ENCODE peak calls at places on chromosomes 13 and 19, in seven cellular contexts. B is neuronal stem cell, U is IMR-90, C is trophoblast cell, E is H9, J is H1, P is mesenchymal stem cell. G is an unnamed sample.

GRCh38 chr19:3015126-3016057 is 13.7 kb downstream of the TLE2 start:
- DNase-seq in B (no peak), U (no peak), C (no peak), E (no peak), J (no peak), P (no peak), G (no peak)

GRCh38 chr13:102597029-102598015 is 536 bp downstream of the TPP2 start:
- DNase-seq in B (peak), U (peak), C (peak), E (no peak), J (no peak), P (peak), G (peak)

GRCh38 chr13:42049454-42049780 is 969 bp downstream of the DGKH start:
- DNase-seq in B (no peak), U (no peak), C (no peak), E (no peak), J (no peak), P (no peak), G (no peak)

GRCh38 chr13:29594310-29594709 is 1.2 kb downstream of the SLC7A1 start:
- DNase-seq in B (peak), U (peak), C (peak), E (no peak), J (no peak), P (peak), G (peak)

GRCh38 chr19:58518261-58519086 is 1.1 kb downstream of the ZBTB45 start:
- DNase-seq in B (no peak), U (no peak), C (no peak), E (peak), J (no peak), P (no peak), G (no peak)

GRCh38 chr13:51278426-51279130 is 56.4 kb downstream of the FAM124A start:
- DNase-seq in B (no peak), U (no peak), C (no peak), E (no peak), J (no peak), P (no peak), G (no peak)

GRCh38 chr19:50214699-50215543 is 11.5 kb downstream of the MYH14 start:
- DNase-seq in B (no peak), U (no peak), C (no peak), E (no peak), J (peak), P (no peak), G (peak)

GRCh38 chr19:6577410-6578125 is 13.4 kb downstream of the CD70 start:
- DNase-seq in B (no peak), U (no peak), C (peak), E (peak), J (no peak), P (no peak), G (no peak)

GRCh38 chr13:32272021-32272695 is 43.0 kb downstream of the ZAR1L start:
- DNase-seq in B (no peak), U (no peak), C (peak), E (no peak), J (no peak), P (no peak), G (no peak)

GRCh38 chr19:50358483-50359431 is 6.7 kb downstream of the NAPSA start:
- DNase-seq in B (no peak), U (peak), C (peak), E (no peak), J (no peak), P (no peak), G (no peak)

GRCh38 chr13:24228852-24229458 is 68.4 kb downstream of the SPATA13 start:
- DNase-seq in B (peak), U (peak), C (peak), E (no peak), J (no peak), P (peak), G (peak)

GRCh38 chr19:28868836-28869235 is 344.1 kb downstream of the UQCRFS1 start:
- DNase-seq in B (no peak), U (no peak), C (no peak), E (no peak), J (no peak), P (no peak), G (no peak)

GRCh38 chr13:32538234-32538620 is 368 bp downstream of the N4BP2L2 start:
- DNase-seq in B (no peak), U (peak), C (peak), E (no peak), J (peak), P (peak), G (no peak)

GRCh38 chr13:97295279-97296182 is 73.4 kb downstream of the MBNL2 start:
- DNase-seq in B (no peak), U (peak), C (peak), E (no peak), J (no peak), P (peak), G (no peak)

GRCh38 chr19:37813340-37813739 is 34.0 kb upstream of the ZNF573 start:
- DNase-seq in B (no peak), U (no peak), C (no peak), E (no peak), J (no peak), P (no peak), G (no peak)

GRCh38 chr19:21691656-21692055 is 75.7 kb downstream of the ZNF100 start:
- DNase-seq in B (no peak), U (no peak), C (no peak), E (no peak), J (no peak), P (no peak), G (no peak)

GRCh38 chr13:48038763-48039162 is 1.2 kb downstream of the NUDT15 start:
- DNase-seq in B (no peak), U (no peak), C (no peak), E (no peak), J (no peak), P (peak), G (peak)

GRCh38 chr19:52138614-52139290 is 986 bp downstream of the ZNF616 start:
- DNase-seq in B (no peak), U (peak), C (peak), E (peak), J (peak), P (peak), G (peak)

GRCh38 chr19:10855879-10856522 is 7.8 kb downstream of the C19orf38 start:
- DNase-seq in B (no peak), U (no peak), C (peak), E (peak), J (peak), P (no peak), G (peak)

GRCh38 chr13:29227560-29227959 is 367.9 kb downstream of the SLC7A1 start:
- DNase-seq in B (no peak), U (no peak), C (no peak), E (no peak), J (no peak), P (no peak), G (no peak)

DNA sequence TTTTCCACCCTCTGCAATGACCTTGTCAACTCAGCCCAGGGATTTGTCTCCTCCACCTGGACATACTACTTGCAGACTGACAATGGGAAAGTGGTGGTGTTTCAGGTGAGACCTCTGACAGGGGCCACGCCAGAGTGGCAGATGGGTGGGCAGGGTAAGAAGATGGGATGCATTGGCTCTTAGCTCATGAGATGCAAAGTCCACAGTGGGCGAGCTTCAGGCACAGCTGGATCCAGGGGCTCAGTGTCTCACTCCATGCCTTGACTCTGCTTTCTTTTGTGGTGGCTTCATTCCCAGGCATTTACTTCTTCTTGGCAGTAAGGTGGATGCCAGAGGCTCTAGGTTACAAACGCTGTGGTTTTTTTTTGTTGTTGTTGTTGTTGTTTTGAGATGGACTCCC is 3.4 kb downstream of the TMEM59L start:
- DNase-seq in B (no peak), U (no peak), C (no peak), E (no peak), J (no peak), P (no peak), G (no peak)
- H3K4ac ChIP-seq in B (no peak), U (no peak), C (no peak), E (no peak), J (no peak), P (no peak), G (no peak)

GRCh38 chr13:114144606-114145244 is 12.3 kb upstream of the RASA3 start:
- DNase-seq in B (no peak), U (no peak), C (no peak), E (no peak), J (no peak), P (no peak), G (no peak)

GRCh38 chr13:114145256-114145655 is 12.8 kb upstream of the RASA3 start:
- DNase-seq in B (no peak), U (no peak), C (no peak), E (no peak), J (no peak), P (no peak), G (no peak)

GRCh38 chr13:114146629-114147028 is 14.2 kb upstream of the RASA3 start:
- DNase-seq in B (no peak), U (no peak), C (no peak), E (no peak), J (peak), P (no peak), G (peak)

GRCh38 chr13:114145722-114146121 is 13.3 kb upstream of the RASA3 start:
- DNase-seq in B (no peak), U (no peak), C (no peak), E (no peak), J (no peak), P (no peak), G (no peak)

DNA sequence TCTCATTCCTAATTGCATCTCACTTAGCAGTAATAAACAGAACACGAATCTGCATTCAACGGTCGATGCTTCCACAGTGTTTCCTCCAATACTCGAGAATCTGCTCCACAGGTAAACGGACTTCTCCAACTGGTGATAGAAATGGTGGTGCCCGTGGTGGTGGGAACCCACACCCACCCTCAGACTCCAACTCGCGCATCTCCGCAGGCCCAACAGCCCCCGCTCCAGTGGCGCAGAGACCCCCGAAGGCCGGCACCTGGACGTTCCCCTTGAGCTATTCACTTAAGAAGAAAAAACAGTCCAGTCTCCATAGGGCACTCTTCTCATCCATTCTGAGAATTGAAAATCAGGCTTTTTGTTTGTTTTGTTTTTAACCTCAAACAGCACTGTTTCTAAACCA is 13.8 kb upstream of the RASA3 start:
- DNase-seq in B (no peak), U (no peak), C (no peak), E (no peak), J (no peak), P (no peak), G (no peak)
- H3K27ac ChIP-seq in B (no peak), U (no peak), C (no peak), E (no peak), J (no peak), P (no peak), G (no peak)

GRCh38 chr19:20044663-20045062 is 5.4 kb upstream of the ZNF682 start:
- DNase-seq in B (no peak), U (no peak), C (no peak), E (no peak), J (no peak), P (no peak), G (no peak)
- H3K4ac ChIP-seq in B (no peak), U (no peak), C (no peak), E (no peak), J (no peak), P (no peak), G (no peak)

GRCh38 chr13:73058432-73058740 is 419 bp upstream of the KLF5 start:
- DNase-seq in B (no peak), U (no peak), C (no peak), E (no peak), J (no peak), P (no peak), G (no peak)
- H3K27ac ChIP-seq in B (no peak), U (no peak), C (no peak), E (no peak), J (no peak), P (no peak), G (no peak)

GRCh38 chr19:54294539-54294938 is 13.6 kb upstream of the LILRB2 start:
- DNase-seq in B (no peak), U (no peak), C (no peak), E (no peak), J (no peak), P (no peak), G (no peak)

GRCh38 chr19:54299515-54299914 is 13.5 kb downstream of the LILRA5 start:
- DNase-seq in B (no peak), U (no peak), C (no peak), E (no peak), J (no peak), P (no peak), G (no peak)

GRCh38 chr19:54299126-54299498 is 13.9 kb downstream of the LILRA5 start:
- DNase-seq in B (no peak), U (no peak), C (no peak), E (no peak), J (no peak), P (no peak), G (no peak)

GRCh38 chr19:54298357-54299125 is 14.4 kb downstream of the LILRA5 start:
- DNase-seq in B (no peak), U (no peak), C (no peak), E (no peak), J (no peak), P (no peak), G (no peak)

GRCh38 chr19:54297759-54298305 is 15.1 kb downstream of the LILRA5 start:
- DNase-seq in B (no peak), U (no peak), C (no peak), E (no peak), J (no peak), P (no peak), G (peak)
- H3K4ac ChIP-seq in B (no peak), U (no peak), C (no peak), E (no peak), J (no peak), P (no peak), G (no peak)

GRCh38 chr19:12330340-12330739 is 3.1 kb downstream of the ZNF563 start:
- DNase-seq in B (no peak), U (no peak), C (no peak), E (no peak), J (no peak), P (no peak), G (no peak)
- H3K27ac ChIP-seq in B (no peak), U (no peak), C (no peak), E (no peak), J (no peak), P (no peak), G (no peak)